ENCODE peak calls at places on chromosomes 13 and 19, in ten cellular contexts. One of them, this sample, is unnamed.
A peak's percentile ranks its signal among the peaks of the same experiment; 100 is the strongest.

GRCh38 chr19:40521276-40521675 is 54.5 kb downstream of the SPTBN4 start:
- DNase-seq in IMR-90: peak; percentile 29
- DNase-seq in heart right ventricle: no peak
- DNase-seq in BJ: no peak
- DNase-seq in esophagus squamous epithelium: no peak
- DNase-seq in fibroblast of mammary gland: peak; percentile 44
- DNase-seq in astrocyte of the spinal cord: peak; percentile 15
- DNase-seq in GM12878: no peak
- DNase-seq in tibial artery: no peak
- DNase-seq in HFF-Myc: no peak
- DNase-seq in this sample: peak; percentile 8

GRCh38 chr13:73938375-73939070 is 195.7 kb downstream of the KLF12 start:
- DNase-seq in IMR-90: peak; percentile 94
- DNase-seq in heart right ventricle: no peak
- DNase-seq in BJ: no peak
- DNase-seq in esophagus squamous epithelium: no peak
- DNase-seq in fibroblast of mammary gland: peak; percentile 90
- DNase-seq in astrocyte of the spinal cord: peak; percentile 87
- DNase-seq in GM12878: no peak
- DNase-seq in tibial artery: no peak
- DNase-seq in HFF-Myc: peak; percentile 44
- DNase-seq in this sample: no peak

GRCh38 chr13:73303858-73304257 is 245.1 kb downstream of the KLF5 start:
- DNase-seq in IMR-90: peak; percentile 75
- DNase-seq in heart right ventricle: no peak
- DNase-seq in BJ: peak; percentile 9
- DNase-seq in esophagus squamous epithelium: no peak
- DNase-seq in fibroblast of mammary gland: peak; percentile 54
- DNase-seq in astrocyte of the spinal cord: peak; percentile 21
- DNase-seq in GM12878: no peak
- DNase-seq in tibial artery: no peak
- DNase-seq in HFF-Myc: no peak
- DNase-seq in this sample: no peak

GRCh38 chr13:90746230-90746629 is 601.3 kb upstream of the MIR17HG start:
- DNase-seq in IMR-90: no peak
- DNase-seq in heart right ventricle: no peak
- DNase-seq in BJ: no peak
- DNase-seq in esophagus squamous epithelium: no peak
- DNase-seq in fibroblast of mammary gland: no peak
- DNase-seq in astrocyte of the spinal cord: no peak
- DNase-seq in GM12878: no peak
- DNase-seq in tibial artery: no peak
- DNase-seq in HFF-Myc: no peak
- DNase-seq in this sample: no peak

GRCh38 chr13:92727118-92727517 is 499.5 kb upstream of the GPC6 start:
- DNase-seq in IMR-90: peak; percentile 3
- DNase-seq in heart right ventricle: no peak
- DNase-seq in BJ: no peak
- DNase-seq in esophagus squamous epithelium: no peak
- DNase-seq in fibroblast of mammary gland: peak; percentile 5
- DNase-seq in astrocyte of the spinal cord: no peak
- DNase-seq in GM12878: no peak
- DNase-seq in tibial artery: no peak
- DNase-seq in HFF-Myc: peak; percentile 17
- DNase-seq in this sample: no peak

GRCh38 chr19:44003461-44004134 is 841 bp downstream of the ZNF230 start:
- DNase-seq in IMR-90: no peak
- DNase-seq in heart right ventricle: peak; percentile 15
- DNase-seq in BJ: no peak
- DNase-seq in esophagus squamous epithelium: no peak
- DNase-seq in fibroblast of mammary gland: peak; percentile 14
- DNase-seq in astrocyte of the spinal cord: peak; percentile 4
- DNase-seq in GM12878: no peak
- DNase-seq in tibial artery: no peak
- DNase-seq in HFF-Myc: no peak
- DNase-seq in this sample: no peak

GRCh38 chr13:52984881-52985363 is 43.7 kb upstream of the OLFM4 start:
- DNase-seq in IMR-90: no peak
- DNase-seq in heart right ventricle: no peak
- DNase-seq in BJ: no peak
- DNase-seq in esophagus squamous epithelium: no peak
- DNase-seq in fibroblast of mammary gland: no peak
- DNase-seq in astrocyte of the spinal cord: no peak
- DNase-seq in GM12878: no peak
- DNase-seq in tibial artery: no peak
- DNase-seq in HFF-Myc: no peak
- DNase-seq in this sample: no peak

GRCh38 chr19:12527034-12527836 is 24.0 kb downstream of the ZNF564 start:
- DNase-seq in IMR-90: peak; percentile 41
- DNase-seq in heart right ventricle: no peak
- DNase-seq in BJ: no peak
- DNase-seq in esophagus squamous epithelium: no peak
- DNase-seq in fibroblast of mammary gland: peak; percentile 62
- DNase-seq in astrocyte of the spinal cord: peak; percentile 46
- DNase-seq in GM12878: no peak
- DNase-seq in tibial artery: no peak
- DNase-seq in HFF-Myc: peak; percentile 7
- DNase-seq in this sample: no peak

GRCh38 chr19:46016426-46017094 is 6.3 kb downstream of the PGLYRP1 start:
- DNase-seq in IMR-90: peak; percentile 68
- DNase-seq in heart right ventricle: peak; percentile 80
- DNase-seq in BJ: no peak
- DNase-seq in esophagus squamous epithelium: no peak
- DNase-seq in fibroblast of mammary gland: peak; percentile 70
- DNase-seq in astrocyte of the spinal cord: peak; percentile 71
- DNase-seq in GM12878: peak; percentile 11
- DNase-seq in tibial artery: peak; percentile 87
- DNase-seq in HFF-Myc: no peak
- DNase-seq in this sample: no peak

GRCh38 chr13:33927315-33927714 is 109.4 kb downstream of the RFC3 start:
- DNase-seq in IMR-90: peak; percentile 64
- DNase-seq in heart right ventricle: no peak
- DNase-seq in BJ: peak; percentile 19
- DNase-seq in esophagus squamous epithelium: no peak
- DNase-seq in fibroblast of mammary gland: peak; percentile 94
- DNase-seq in astrocyte of the spinal cord: peak; percentile 70
- DNase-seq in GM12878: no peak
- DNase-seq in tibial artery: no peak
- DNase-seq in HFF-Myc: peak; percentile 44
- DNase-seq in this sample: no peak

GRCh38 chr13:91369432-91369831 is 21.9 kb downstream of the MIR17HG start:
- DNase-seq in IMR-90: peak; percentile 28
- DNase-seq in heart right ventricle: no peak
- DNase-seq in BJ: no peak
- DNase-seq in esophagus squamous epithelium: no peak
- DNase-seq in fibroblast of mammary gland: peak; percentile 49
- DNase-seq in astrocyte of the spinal cord: peak; percentile 48
- DNase-seq in GM12878: no peak
- DNase-seq in tibial artery: no peak
- DNase-seq in HFF-Myc: no peak
- DNase-seq in this sample: no peak

GRCh38 chr13:95948646-95949045 is 104.6 kb downstream of the UGGT2 start:
- DNase-seq in IMR-90: peak; percentile 47
- DNase-seq in heart right ventricle: no peak
- DNase-seq in BJ: no peak
- DNase-seq in esophagus squamous epithelium: no peak
- DNase-seq in fibroblast of mammary gland: peak; percentile 73
- DNase-seq in astrocyte of the spinal cord: peak; percentile 54
- DNase-seq in GM12878: no peak
- DNase-seq in tibial artery: no peak
- DNase-seq in HFF-Myc: peak; percentile 29
- DNase-seq in this sample: no peak

GRCh38 chr19:54481326-54481930 is 8.3 kb upstream of the CDC42EP5 start:
- DNase-seq in IMR-90: peak; percentile 33
- DNase-seq in heart right ventricle: peak; percentile 27
- DNase-seq in BJ: no peak
- DNase-seq in esophagus squamous epithelium: no peak
- DNase-seq in fibroblast of mammary gland: peak; percentile 41
- DNase-seq in astrocyte of the spinal cord: no peak
- DNase-seq in GM12878: no peak
- DNase-seq in tibial artery: no peak
- DNase-seq in HFF-Myc: no peak
- DNase-seq in this sample: no peak

GRCh38 chr13:112603641-112604220 is 15.8 kb upstream of the TUBGCP3 start:
- DNase-seq in IMR-90: peak; percentile 31
- DNase-seq in heart right ventricle: no peak
- DNase-seq in BJ: no peak
- DNase-seq in esophagus squamous epithelium: no peak
- DNase-seq in fibroblast of mammary gland: no peak
- DNase-seq in astrocyte of the spinal cord: peak; percentile 31
- DNase-seq in GM12878: no peak
- DNase-seq in tibial artery: no peak
- DNase-seq in HFF-Myc: no peak
- DNase-seq in this sample: no peak

DNA sequence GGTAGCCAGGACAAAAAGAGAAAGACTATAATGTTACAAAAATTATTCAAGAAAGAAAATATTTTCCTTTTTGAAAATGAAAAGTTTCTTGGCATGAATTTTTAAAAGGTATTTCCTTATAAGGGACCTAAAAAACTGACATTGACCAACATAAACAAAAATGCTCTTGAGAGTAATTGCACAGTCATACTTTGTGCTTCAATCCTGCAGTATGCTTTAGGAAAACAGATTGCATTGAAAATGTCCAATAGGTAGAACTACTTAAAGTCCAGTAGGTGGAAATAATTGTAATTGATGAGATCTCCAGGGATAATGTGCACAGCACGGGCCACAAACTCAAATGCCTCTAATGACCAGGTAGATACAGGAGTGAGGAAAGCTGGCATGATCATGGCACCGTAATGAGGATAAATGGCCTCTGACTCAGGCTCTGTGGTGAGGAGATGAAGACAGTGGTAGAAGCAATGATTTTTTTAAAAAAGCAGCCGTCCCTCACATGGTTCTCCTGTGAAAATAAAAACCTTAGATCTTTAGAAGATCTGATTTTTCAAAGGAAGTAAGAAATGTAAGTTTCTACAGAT is 278.0 kb downstream of the ITGBL1 start:
- DNase-seq in IMR-90: no peak
- DNase-seq in heart right ventricle: no peak
- DNase-seq in BJ: no peak
- DNase-seq in esophagus squamous epithelium: no peak
- DNase-seq in fibroblast of mammary gland: peak; percentile 17
- DNase-seq in astrocyte of the spinal cord: peak; percentile 12
- DNase-seq in GM12878: no peak
- DNase-seq in tibial artery: no peak
- DNase-seq in HFF-Myc: no peak
- DNase-seq in this sample: no peak
- H3K4me3 ChIP-seq in IMR-90: no peak overlapping the region
- H3K4me3 ChIP-seq in heart right ventricle: no peak overlapping the region
- H3K4me3 ChIP-seq in BJ: no peak overlapping the region
- H3K4me3 ChIP-seq in esophagus squamous epithelium: no peak overlapping the region
- H3K4me3 ChIP-seq in fibroblast of mammary gland: no peak overlapping the region
- H3K4me3 ChIP-seq in astrocyte of the spinal cord: no peak overlapping the region
- H3K4me3 ChIP-seq in GM12878: no peak overlapping the region
- H3K4me3 ChIP-seq in tibial artery: no peak overlapping the region
- H3K4me3 ChIP-seq in HFF-Myc: no peak overlapping the region
- H3K4me3 ChIP-seq in this sample: no peak overlapping the region

DNA sequence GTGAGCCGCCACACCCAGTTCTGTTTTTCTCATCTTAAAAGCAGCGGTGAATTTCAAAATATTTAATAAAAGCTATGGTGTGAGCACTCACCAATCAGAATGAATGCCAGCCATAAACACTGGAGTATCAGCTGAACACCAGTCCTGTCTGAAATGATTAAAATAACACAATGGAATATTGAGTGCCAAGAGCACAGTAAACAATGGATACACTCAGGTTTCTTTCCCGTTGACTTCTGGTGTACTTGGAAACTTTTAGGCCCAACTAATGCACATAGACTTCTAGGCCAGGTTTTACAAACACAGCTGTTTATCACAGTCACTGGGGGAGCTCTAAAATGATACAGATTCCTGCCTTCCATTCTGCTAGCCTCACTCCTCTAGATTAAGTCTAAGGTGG is 68.3 kb downstream of the SLC6A16 start:
- DNase-seq in IMR-90: no peak
- DNase-seq in heart right ventricle: no peak
- DNase-seq in BJ: no peak
- DNase-seq in esophagus squamous epithelium: no peak
- DNase-seq in fibroblast of mammary gland: no peak
- DNase-seq in astrocyte of the spinal cord: no peak
- DNase-seq in GM12878: no peak
- DNase-seq in tibial artery: no peak
- DNase-seq in HFF-Myc: no peak
- DNase-seq in this sample: no peak
- TF ChIP-seq CTCF in IMR-90: no peak
- TF ChIP-seq CTCF in heart right ventricle: no peak
- TF ChIP-seq CTCF in BJ: no peak
- TF ChIP-seq CTCF in esophagus squamous epithelium: no peak
- TF ChIP-seq CTCF in fibroblast of mammary gland: no peak
- TF ChIP-seq CTCF in astrocyte of the spinal cord: no peak
- TF ChIP-seq CTCF in GM12878: no peak
- TF ChIP-seq CTCF in tibial artery: no peak
- TF ChIP-seq CTCF in HFF-Myc: no peak
- TF ChIP-seq CTCF in this sample: no peak

DNA sequence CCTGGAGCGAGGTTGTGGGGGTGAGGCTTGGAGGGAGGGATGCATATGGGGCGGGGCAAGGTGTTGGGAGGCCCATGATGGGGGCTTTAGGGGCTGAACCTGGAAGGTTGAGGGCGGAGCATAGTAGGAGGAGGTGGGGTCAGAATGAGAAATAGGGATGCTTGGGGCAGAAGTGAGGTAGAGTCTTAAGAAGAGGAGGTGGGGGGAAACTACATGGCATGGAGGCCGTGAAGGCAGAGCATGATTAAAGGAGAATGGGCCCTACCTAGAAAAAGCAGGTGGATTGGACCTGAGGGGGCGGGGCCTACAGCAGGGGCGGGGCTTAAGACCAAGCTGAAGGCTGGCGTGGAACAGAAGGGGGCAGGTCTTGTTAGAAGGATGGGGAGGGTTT is 789 bp downstream of the NR1H2 start:
- DNase-seq in IMR-90: no peak
- DNase-seq in heart right ventricle: no peak
- DNase-seq in BJ: no peak
- DNase-seq in esophagus squamous epithelium: no peak
- DNase-seq in fibroblast of mammary gland: peak; percentile 17
- DNase-seq in astrocyte of the spinal cord: no peak
- DNase-seq in GM12878: no peak
- DNase-seq in tibial artery: peak; percentile 69
- DNase-seq in HFF-Myc: no peak
- DNase-seq in this sample: no peak
- H3K4me3 ChIP-seq in IMR-90: no peak overlapping the region
- H3K4me3 ChIP-seq in heart right ventricle: peak overlapping the region; percentile 67
- H3K4me3 ChIP-seq in BJ: peak overlapping the region; percentile 97
- H3K4me3 ChIP-seq in esophagus squamous epithelium: peak overlapping the region; percentile 93
- H3K4me3 ChIP-seq in fibroblast of mammary gland: peak overlapping the region; percentile 17
- H3K4me3 ChIP-seq in astrocyte of the spinal cord: peak overlapping the region; percentile 27
- H3K4me3 ChIP-seq in GM12878: peak overlapping the region; percentile 36
- H3K4me3 ChIP-seq in tibial artery: peak overlapping the region; percentile 97
- H3K4me3 ChIP-seq in HFF-Myc: peak overlapping the region; percentile 11
- H3K4me3 ChIP-seq in this sample: no peak overlapping the region

DNA sequence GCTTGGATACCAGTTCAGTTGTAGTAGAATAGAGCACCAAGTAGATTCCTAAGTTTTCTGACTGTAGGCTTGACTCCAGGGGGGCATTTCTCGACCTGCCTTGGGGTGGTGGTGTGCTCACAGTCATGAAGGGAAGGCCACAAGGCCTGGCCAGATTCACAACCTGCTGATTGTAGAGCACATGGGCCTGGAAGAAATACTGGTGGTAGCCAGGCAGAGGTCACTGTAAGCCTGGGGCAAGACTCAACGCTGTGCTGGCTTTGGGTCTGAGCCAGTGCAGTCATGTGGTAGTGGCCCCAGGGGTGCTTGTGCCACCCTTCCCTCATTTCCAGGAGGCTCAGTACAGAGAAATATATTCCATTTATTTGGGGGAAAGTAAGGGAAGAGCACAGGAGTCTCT is 832.3 kb upstream of the SLC10A2 start:
- DNase-seq in IMR-90: no peak
- DNase-seq in heart right ventricle: no peak
- DNase-seq in BJ: no peak
- DNase-seq in esophagus squamous epithelium: no peak
- DNase-seq in fibroblast of mammary gland: no peak
- DNase-seq in astrocyte of the spinal cord: no peak
- DNase-seq in GM12878: no peak
- DNase-seq in tibial artery: no peak
- DNase-seq in HFF-Myc: no peak
- DNase-seq in this sample: no peak
- TF ChIP-seq CTCF in IMR-90: no peak
- TF ChIP-seq CTCF in heart right ventricle: no peak
- TF ChIP-seq CTCF in BJ: no peak
- TF ChIP-seq CTCF in esophagus squamous epithelium: no peak
- TF ChIP-seq CTCF in fibroblast of mammary gland: no peak
- TF ChIP-seq CTCF in astrocyte of the spinal cord: no peak
- TF ChIP-seq CTCF in GM12878: no peak
- TF ChIP-seq CTCF in tibial artery: no peak
- TF ChIP-seq CTCF in HFF-Myc: no peak
- TF ChIP-seq CTCF in this sample: no peak

This sample was measured in GM12864.